ENCODE peak calls at places on chromosomes 3 and 15, in eight cellular contexts. A is spleen, L is PC-9, O is esophagus squamous epithelium, I is fibroblast of lung, N is stomach, V is OCI-LY7, K is lower lobe of right lung. Z is an unnamed sample.
A peak's percentile ranks its signal among the peaks of the same experiment; 100 is the strongest.

GRCh38 chr15:90388462-90389182 is 580 bp downstream of the IQGAP1 start:
- DNase-seq in K (peak; percentile 87), N (peak; percentile 58), V (peak; percentile 76), O (no peak), I (peak; percentile 59), L (peak; percentile 37), A (peak; percentile 95), Z (peak; percentile 91)

GRCh38 chr3:111751961-111752360 is 107.1 kb upstream of the PHLDB2 start:
- DNase-seq in A (no peak), V (no peak), I (peak; percentile 93), K (no peak), N (no peak), L (no peak), O (no peak), Z (no peak)

GRCh38 chr3:17213102-17213501 is 328.3 kb downstream of the PLCL2 start:
- DNase-seq in K (no peak), V (no peak), N (no peak), I (peak; percentile 16), O (no peak), A (no peak), L (no peak), Z (no peak)

GRCh38 chr3:163587342-163587741 is 1491.0 kb downstream of the SI start:
- DNase-seq in N (no peak), I (no peak), O (no peak), L (no peak), V (no peak), A (no peak), K (no peak), Z (no peak)

GRCh38 chr15:50232791-50233190 is 32.7 kb downstream of the HDC start:
- DNase-seq in I (no peak), K (no peak), V (no peak), L (no peak), A (no peak), O (no peak), N (no peak), Z (no peak)

GRCh38 chr15:40941528-40942336 is 11.5 kb upstream of the CHAC1 start:
- DNase-seq in N (peak; percentile 80), A (peak; percentile 95), V (peak; percentile 86), I (peak; percentile 70), L (peak; percentile 82), O (no peak), K (peak; percentile 89), Z (peak; percentile 83)

GRCh38 chr3:41525288-41526064 is 326.2 kb downstream of the CTNNB1 start:
- DNase-seq in L (no peak), A (no peak), K (no peak), I (no peak), V (no peak), N (no peak), O (no peak), Z (no peak)

GRCh38 chr3:34886443-34886842 is 752.9 kb upstream of the ARPP21 start:
- DNase-seq in K (no peak), O (no peak), I (no peak), V (no peak), A (peak; percentile 50), L (no peak), N (no peak), Z (no peak)

GRCh38 chr3:57864853-57865252 is 108.7 kb downstream of the SLMAP start:
- DNase-seq in I (peak; percentile 27), L (no peak), K (no peak), O (no peak), N (no peak), A (no peak), V (peak; percentile 8), Z (no peak)

GRCh38 chr3:56303508-56303907 is 164.8 kb downstream of the ERC2 start:
- DNase-seq in N (no peak), O (no peak), L (peak; percentile 4), I (peak; percentile 63), A (no peak), K (no peak), V (peak; percentile 79), Z (no peak)

GRCh38 chr3:56988874-56989433 is 71.5 kb upstream of the SPATA12 start:
- DNase-seq in L (peak; percentile 50), V (peak; percentile 78), I (peak; percentile 59), K (peak; percentile 60), N (peak; percentile 82), O (no peak), A (peak; percentile 84), Z (no peak)

DNA sequence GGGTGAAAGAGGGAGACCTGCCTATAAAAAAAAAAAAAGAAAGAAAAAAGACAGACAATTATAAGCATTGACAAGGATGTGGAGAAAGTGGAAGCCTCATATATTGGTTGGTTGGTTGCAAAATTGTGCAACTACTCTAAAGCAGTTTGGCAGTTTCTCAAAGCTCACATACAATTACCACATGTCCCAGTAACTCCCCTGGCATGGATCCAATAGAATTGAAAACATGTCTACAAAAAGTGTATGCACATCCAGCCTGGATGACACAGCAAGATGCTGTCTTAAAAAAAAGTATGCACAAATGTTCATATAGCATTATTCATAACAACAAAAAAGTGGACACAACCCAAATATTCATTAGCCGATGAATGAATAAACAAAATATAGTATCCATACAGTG is 19.5 kb downstream of the SETMAR start:
- DNase-seq in I (peak; percentile 28), O (no peak), L (no peak), K (no peak), V (no peak), N (no peak), A (no peak), Z (no peak)
- H3K27ac ChIP-seq in I (no peak overlapping the region), O (no peak overlapping the region), L (no peak overlapping the region), K (no peak overlapping the region), V (no peak overlapping the region), N (no peak overlapping the region), A (no peak overlapping the region), Z (no peak overlapping the region)

GRCh38 chr15:98785408-98785795 is 137.1 kb downstream of the IGF1R start:
- DNase-seq in I (no peak), A (no peak), O (no peak), L (no peak), N (no peak), K (no peak), V (no peak), Z (no peak)
- H3K4me3 ChIP-seq in I (no peak overlapping the region), A (no peak overlapping the region), O (no peak overlapping the region), L (no peak overlapping the region), N (no peak overlapping the region), K (no peak overlapping the region), V (no peak overlapping the region), Z (no peak overlapping the region)

GRCh38 chr15:65952425-65953053 is 83.2 kb downstream of the RAB11A start:
- DNase-seq in K (no peak), N (no peak), V (peak; percentile 13), L (peak; percentile 31), A (peak; percentile 23), O (no peak), I (peak; percentile 70), Z (no peak)

GRCh38 chr15:65956307-65956706 is 87.0 kb downstream of the RAB11A start:
- DNase-seq in N (no peak), L (no peak), A (no peak), I (no peak), V (no peak), O (no peak), K (no peak), Z (no peak)

GRCh38 chr15:65953622-65954021 is 84.3 kb downstream of the RAB11A start:
- DNase-seq in O (no peak), V (peak; percentile 23), K (no peak), I (no peak), L (no peak), N (no peak), A (peak; percentile 41), Z (no peak)

GRCh38 chr15:65957451-65957850 is 88.2 kb downstream of the RAB11A start:
- DNase-seq in K (no peak), L (no peak), V (no peak), A (no peak), I (no peak), N (no peak), O (no peak), Z (no peak)

GRCh38 chr15:65954289-65954741 is 85.0 kb downstream of the RAB11A start:
- DNase-seq in K (no peak), A (no peak), L (peak; percentile 69), I (peak; percentile 88), V (peak; percentile 44), O (no peak), N (no peak), Z (no peak)
- TF ChIP-seq CTCF in K (no peak), A (no peak), L (no peak), I (no peak), V (no peak), O (no peak), N (no peak), Z (no peak)

GRCh38 chr3:171049831-171050444 is 23.4 kb upstream of the SLC2A2 start:
- DNase-seq in N (peak; percentile 54), A (no peak), L (peak; percentile 53), V (peak; percentile 56), I (peak; percentile 50), K (peak; percentile 56), O (no peak), Z (no peak)
- H3K27ac ChIP-seq in N (no peak overlapping the region), A (no peak overlapping the region), L (no peak overlapping the region), V (no peak overlapping the region), I (no peak overlapping the region), K (no peak overlapping the region), O (no peak overlapping the region), Z (no peak overlapping the region)

GRCh38 chr15:100692671-100693070 is 90.3 kb downstream of the ASB7 start:
- DNase-seq in O (no peak), K (no peak), V (no peak), N (no peak), L (no peak), A (no peak), I (no peak), Z (peak; percentile 56)
- H3K4me3 ChIP-seq in O (no peak overlapping the region), K (no peak overlapping the region), V (no peak overlapping the region), N (no peak overlapping the region), L (no peak overlapping the region), A (no peak overlapping the region), I (no peak overlapping the region), Z (no peak overlapping the region)